ENCODE peak calls at places on chromosomes 16 and 17, in seven cellular contexts. D is endothelial cell of umbilical vein, S is adrenal gland, F is uterus, G is tibial nerve, Z is right lobe of liver, P is heart left ventricle. I is an unnamed sample. For H3K4me1, the result is how much of the 10 kb centered on the place peaks cover.

GRCh38 chr17:79977711-79978544 is 57.7 kb downstream of the TBC1D16 start:
- DNase-seq in D (no peak), S (peak), F (peak), G (no peak), Z (no peak), P (no peak), I (peak)

GRCh38 chr16:66364959-66365306 is 1.6 kb upstream of the CDH5 start:
- DNase-seq in D (no peak), S (no peak), F (no peak), G (no peak), Z (no peak), P (no peak), I (no peak)

GRCh38 chr17:48804936-48805411 is 12.1 kb downstream of the TTLL6 start:
- DNase-seq in D (peak), S (peak), F (peak), G (peak), Z (peak), P (peak), I (peak)

GRCh38 chr17:80364091-80364691 is 50.8 kb upstream of the ENDOV start:
- DNase-seq in D (no peak), S (no peak), F (no peak), G (no peak), Z (peak), P (no peak), I (peak)

GRCh38 chr17:28276011-28276410 is 43.0 kb upstream of the TMEM97 start:
- DNase-seq in D (no peak), S (no peak), F (no peak), G (no peak), Z (no peak), P (no peak), I (no peak)

GRCh38 chr16:28317040-28317880 is 24.9 kb downstream of the SBK1 start:
- DNase-seq in D (peak), S (peak), F (no peak), G (peak), Z (peak), P (peak), I (no peak)

GRCh38 chr17:49565948-49566491 is 9.7 kb upstream of the NXPH3 start:
- DNase-seq in D (no peak), S (peak), F (peak), G (peak), Z (no peak), P (peak), I (peak)

GRCh38 chr17:74164446-74165045 is 38.9 kb upstream of the RPL38 start:
- DNase-seq in D (no peak), S (no peak), F (no peak), G (no peak), Z (no peak), P (no peak), I (no peak)

GRCh38 chr16:80989801-80990200 is 16.9 kb downstream of the CMC2 start:
- DNase-seq in D (no peak), S (no peak), F (no peak), G (no peak), Z (no peak), P (no peak), I (no peak)

GRCh38 chr16:59214455-59214854 is 480.3 kb upstream of the GOT2 start:
- DNase-seq in D (no peak), S (no peak), F (no peak), G (no peak), Z (no peak), P (no peak), I (no peak)

GRCh38 chr16:83456934-83457333 is 350.8 kb upstream of the HSBP1 start:
- DNase-seq in D (no peak), S (no peak), F (no peak), G (no peak), Z (no peak), P (no peak), I (no peak)

GRCh38 chr16:719815-720506 is 985 bp upstream of the ANTKMT start:
- DNase-seq in D (no peak), S (no peak), F (no peak), G (no peak), Z (no peak), P (no peak), I (no peak)

GRCh38 chr17:81273698-81274470 is 21.2 kb downstream of the SLC38A10 start:
- DNase-seq in D (no peak), S (no peak), F (no peak), G (no peak), Z (no peak), P (no peak), I (no peak)

GRCh38 chr16:50828164-50828702 is 86.3 kb downstream of the CYLD start:
- DNase-seq in D (no peak), S (no peak), F (no peak), G (no peak), Z (no peak), P (no peak), I (no peak)

GRCh38 chr16:1108299-1109252 is 12.5 kb upstream of the C1QTNF8 start:
- DNase-seq in D (no peak), S (peak), F (peak), G (no peak), Z (peak), P (no peak), I (peak)

GRCh38 chr17:43591750-43592562 is 45.8 kb upstream of the ETV4 start:
- DNase-seq in D (peak), S (peak), F (peak), G (peak), Z (peak), P (peak), I (peak)

GRCh38 chr17:62832405-62832804 is 24.3 kb upstream of the MARCHF10 start:
- DNase-seq in D (no peak), S (no peak), F (no peak), G (no peak), Z (no peak), P (no peak), I (no peak)

GRCh38 chr17:13797863-13798262 is 196.1 kb upstream of the HS3ST3A1 start:
- DNase-seq in D (no peak), S (no peak), F (no peak), G (no peak), Z (no peak), P (no peak), I (no peak)

GRCh38 chr17:39769974-39770587 is 32.3 kb downstream of the GRB7 start:
- DNase-seq in D (no peak), S (no peak), F (no peak), G (no peak), Z (no peak), P (no peak), I (no peak)

GRCh38 chr17:39775075-39775474 is 37.3 kb downstream of the GRB7 start:
- DNase-seq in D (no peak), S (no peak), F (no peak), G (no peak), Z (no peak), P (no peak), I (no peak)

GRCh38 chr17:39772987-39773664 is 35.4 kb downstream of the GRB7 start:
- DNase-seq in D (no peak), S (no peak), F (no peak), G (no peak), Z (no peak), P (no peak), I (no peak)

GRCh38 chr17:39774043-39774442 is 36.3 kb downstream of the GRB7 start:
- DNase-seq in D (no peak), S (no peak), F (no peak), G (no peak), Z (no peak), P (no peak), I (no peak)

DNA sequence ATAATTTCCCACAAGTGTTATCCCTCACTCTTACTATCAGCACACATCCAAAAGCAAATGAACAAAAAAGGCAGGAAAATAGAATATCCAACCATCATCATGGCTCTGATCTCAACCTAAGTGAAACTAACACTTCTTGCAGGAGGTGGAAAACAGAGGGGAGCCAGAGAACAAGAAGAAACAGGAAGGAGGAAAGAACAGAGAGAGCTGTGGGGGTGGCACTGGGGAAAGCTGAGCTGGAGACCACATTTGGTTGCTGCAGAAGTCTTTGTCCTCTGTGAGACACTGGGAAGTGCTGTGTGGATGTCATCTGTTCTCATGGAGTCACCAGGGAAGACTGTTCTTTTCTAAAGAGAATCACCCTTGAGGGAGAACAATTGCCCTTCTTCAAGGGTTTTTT is 34.7 kb downstream of the GRB7 start:
- DNase-seq in D (no peak), S (no peak), F (no peak), G (no peak), Z (no peak), P (no peak), I (no peak)
- H3K4me1 ChIP-seq in D (under half), S (under half), F (under half), G (under half), Z (under half), P (under half), I (under half)

GRCh38 chr17:35079547-35079946 is 16.0 kb upstream of the RFFL start:
- DNase-seq in D (no peak), S (no peak), F (no peak), G (no peak), Z (no peak), P (no peak), I (no peak)

GRCh38 chr17:35083071-35083470 is 19.6 kb upstream of the RFFL start:
- DNase-seq in D (no peak), S (no peak), F (no peak), G (no peak), Z (no peak), P (no peak), I (no peak)

GRCh38 chr17:35081638-35082037 is 18.1 kb upstream of the RFFL start:
- DNase-seq in D (no peak), S (no peak), F (no peak), G (no peak), Z (no peak), P (no peak), I (no peak)

GRCh38 chr17:35082073-35082657 is 18.7 kb upstream of the RFFL start:
- DNase-seq in D (peak), S (peak), F (no peak), G (no peak), Z (no peak), P (no peak), I (no peak)

GRCh38 chr17:35080536-35080935 is 17.0 kb upstream of the RFFL start:
- DNase-seq in D (no peak), S (no peak), F (no peak), G (no peak), Z (no peak), P (no peak), I (no peak)
- TF ChIP-seq POLR2A in D (no peak), S (no peak), F (no peak), G (no peak), Z (no peak), P (no peak), I (no peak)

GRCh38 chr17:17836250-17836817 is 452 bp downstream of the SREBF1 start:
- DNase-seq in D (peak), S (peak), F (peak), G (peak), Z (peak), P (peak), I (peak)

GRCh38 chr17:17836818-17837379 is at the start of gene SREBF1:
- DNase-seq in D (peak), S (peak), F (no peak), G (peak), Z (peak), P (peak), I (peak)

GRCh38 chr17:17837966-17838962 is 1.5 kb upstream of the SREBF1 start:
- DNase-seq in D (peak), S (peak), F (peak), G (peak), Z (peak), P (peak), I (no peak)

GRCh38 chr17:17835415-17836249 is 1.2 kb downstream of the SREBF1 start:
- DNase-seq in D (no peak), S (no peak), F (peak), G (no peak), Z (peak), P (no peak), I (no peak)

DNA sequence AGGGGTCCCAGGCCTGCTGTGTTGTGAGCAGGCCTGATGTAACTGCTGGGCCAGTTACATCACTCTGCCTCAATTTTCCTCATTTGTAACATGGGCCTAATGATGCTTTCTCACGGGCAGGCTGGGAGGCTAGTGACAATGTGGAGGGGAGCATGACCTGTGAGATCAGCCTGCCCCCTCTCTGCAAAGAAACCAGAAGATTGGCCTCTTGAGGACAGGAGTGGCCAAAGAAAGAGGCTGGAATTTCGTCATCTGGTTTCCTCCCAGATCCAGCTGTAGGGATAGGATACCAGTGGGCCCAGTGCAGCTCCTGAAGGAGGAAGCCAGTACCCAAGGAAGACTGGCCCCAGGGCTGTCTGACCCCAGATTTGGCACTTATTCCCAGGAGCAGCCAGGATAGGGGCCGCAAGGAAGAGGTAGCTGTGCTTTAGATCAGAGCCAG is 615 bp upstream of the SREBF1 start:
- DNase-seq in D (peak), S (peak), F (peak), G (peak), Z (peak), P (peak), I (peak)
- TF ChIP-seq CTCF in D (no peak), S (no peak), F (no peak), G (no peak), Z (no peak), P (peak), I (no peak)

DNA sequence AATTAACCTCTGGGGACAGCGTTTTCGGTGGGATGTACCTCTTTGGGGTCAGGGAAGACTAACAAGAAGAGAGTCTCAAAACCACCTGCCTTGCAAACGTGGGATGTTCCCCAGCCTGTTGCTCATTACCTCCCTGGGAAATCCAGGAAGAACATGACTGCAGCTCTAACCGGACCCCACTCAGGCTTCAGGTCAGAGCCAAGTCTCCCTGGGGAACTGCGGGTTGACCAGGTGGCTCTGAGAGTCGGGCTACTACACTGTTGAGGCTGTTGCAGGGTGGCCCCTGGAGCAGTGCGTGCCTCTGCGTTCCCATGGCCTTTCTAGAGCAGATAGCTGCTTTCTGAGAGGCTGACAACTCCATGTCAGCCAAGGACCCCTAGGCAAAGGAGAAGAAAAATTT is 309.1 kb downstream of the FOXL1 start:
- DNase-seq in D (no peak), S (no peak), F (no peak), G (no peak), Z (no peak), P (no peak), I (peak)
- H3K4me1 ChIP-seq in D (under half), S (under half), F (under half), G (under half), Z (under half), P (under half), I (under half)

DNA sequence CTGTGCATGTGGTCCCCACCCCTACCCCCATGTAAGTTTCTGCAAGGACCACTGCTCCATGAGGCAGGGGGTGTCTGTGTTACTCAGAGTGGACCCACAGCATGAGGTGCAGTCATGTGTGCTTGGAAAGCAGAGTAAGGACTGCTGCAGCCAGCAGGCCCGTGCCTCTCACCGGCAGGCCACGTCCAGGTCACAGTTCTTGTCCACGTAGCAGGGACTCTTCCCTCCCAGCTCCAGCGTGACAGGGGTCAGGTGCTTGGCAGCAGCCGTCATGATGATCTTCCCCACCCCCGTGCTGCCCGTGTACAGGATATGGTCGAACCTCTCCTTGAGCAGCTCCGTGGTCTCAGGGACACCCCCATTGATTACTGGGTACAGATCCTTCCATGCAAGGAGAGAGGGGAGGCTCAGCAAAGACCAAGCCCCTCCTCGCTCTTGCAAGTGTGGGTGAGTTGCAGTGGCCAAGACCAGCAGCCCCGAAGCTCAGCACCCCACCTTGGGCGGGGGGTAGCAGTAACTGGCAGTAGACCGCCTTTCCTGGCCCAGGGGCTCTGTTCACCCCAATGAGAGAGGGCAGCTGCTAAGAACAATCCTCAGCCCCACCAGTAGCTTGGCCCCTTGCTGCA is 6.2 kb downstream of the ALDH3A1 start:
- DNase-seq in D (no peak), S (no peak), F (no peak), G (no peak), Z (no peak), P (no peak), I (no peak)
- TF ChIP-seq POLR2A in D (no peak), S (no peak), F (no peak), G (no peak), Z (no peak), P (no peak), I (no peak)

GRCh38 chr17:16652847-16653366 is 743 bp downstream of the ZNF624 start:
- DNase-seq in D (no peak), S (no peak), F (no peak), G (no peak), Z (no peak), P (no peak), I (no peak)

GRCh38 chr17:16649585-16649984 is 4.1 kb downstream of the ZNF624 start:
- DNase-seq in D (no peak), S (no peak), F (no peak), G (no peak), Z (no peak), P (no peak), I (no peak)

GRCh38 chr17:16652252-16652651 is 1.4 kb downstream of the ZNF624 start:
- DNase-seq in D (no peak), S (no peak), F (no peak), G (no peak), Z (no peak), P (no peak), I (no peak)

GRCh38 chr17:16653367-16654041 is at the start of gene ZNF624:
- DNase-seq in D (peak), S (peak), F (peak), G (peak), Z (peak), P (peak), I (peak)
- TF ChIP-seq CTCF in D (no peak), S (peak), F (peak), G (no peak), Z (no peak), P (no peak), I (no peak)

GRCh38 chr16:2159052-2159838 is 3.7 kb downstream of the TRAF7 start:
- DNase-seq in D (peak), S (no peak), F (peak), G (peak), Z (peak), P (no peak), I (peak)
- H3K4me1 ChIP-seq in D (under half), S (under half), F (under half), G (under half), Z (under half), P (under half), I (under half)

GRCh38 chr16:23348579-23349469 is 46.7 kb downstream of the SCNN1B start:
- DNase-seq in D (no peak), S (no peak), F (no peak), G (no peak), Z (no peak), P (no peak), I (peak)

GRCh38 chr16:23353440-23353839 is 51.3 kb downstream of the SCNN1B start:
- DNase-seq in D (no peak), S (no peak), F (no peak), G (no peak), Z (no peak), P (no peak), I (peak)

GRCh38 chr16:23354246-23354645 is 52.1 kb downstream of the SCNN1B start:
- DNase-seq in D (no peak), S (no peak), F (no peak), G (no peak), Z (no peak), P (no peak), I (peak)

GRCh38 chr16:23355106-23355670 is 53.1 kb downstream of the SCNN1B start:
- DNase-seq in D (no peak), S (no peak), F (no peak), G (no peak), Z (no peak), P (no peak), I (peak)

DNA sequence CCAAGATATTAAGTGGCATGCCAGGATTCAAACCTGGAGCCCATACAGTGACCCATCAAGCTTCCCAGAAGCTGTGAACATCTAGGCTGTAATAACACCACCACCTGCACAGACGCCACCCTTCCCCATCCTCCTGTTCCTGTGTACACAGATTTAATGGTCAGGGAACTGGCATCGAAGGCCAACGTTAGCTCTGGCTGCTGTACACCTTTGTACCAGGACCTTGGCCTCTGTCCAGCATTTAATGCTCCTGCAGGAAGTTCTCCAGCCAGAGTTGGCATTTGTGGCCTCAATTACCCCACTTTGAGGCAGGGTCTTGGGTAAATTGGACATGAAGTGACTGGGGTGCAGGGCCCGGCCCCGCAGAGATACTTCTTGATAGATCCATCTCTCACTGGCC is 49.3 kb downstream of the SCNN1B start:
- DNase-seq in D (no peak), S (no peak), F (no peak), G (no peak), Z (no peak), P (no peak), I (peak)
- TF ChIP-seq POLR2A in D (no peak), S (no peak), F (no peak), G (no peak), Z (no peak), P (no peak), I (no peak)

DNA sequence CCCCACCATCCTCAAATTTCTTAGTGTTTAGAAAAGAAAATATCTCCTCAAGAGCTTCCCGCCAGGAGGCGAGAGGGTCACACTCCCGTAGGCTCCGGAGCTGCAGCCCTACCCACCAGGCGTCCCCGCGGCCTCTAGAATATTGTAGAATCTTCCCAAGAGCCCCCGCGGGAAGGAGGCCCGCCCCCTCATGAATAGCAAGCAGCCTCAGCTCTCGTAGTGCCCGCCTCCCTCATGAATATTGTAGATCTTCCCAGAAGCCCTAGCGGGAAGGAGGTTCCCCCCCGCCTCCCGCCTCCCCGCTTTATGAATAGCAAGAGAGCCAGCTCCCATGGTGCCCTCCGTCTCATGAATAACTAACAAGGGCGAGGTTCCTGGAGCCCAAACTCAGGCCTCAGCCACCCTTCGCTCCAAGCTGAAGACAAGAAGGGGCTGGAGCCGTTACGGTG is at the start of gene FBXO47:
- DNase-seq in D (peak), S (peak), F (peak), G (peak), Z (peak), P (peak), I (peak)
- TF ChIP-seq CTCF in D (no peak), S (no peak), F (peak), G (no peak), Z (no peak), P (peak), I (peak)